ENCODE peak calls at places on chromosomes 4 and X, in six cellular contexts. M, S, X, O, A and T are unnamed samples.

GRCh38 chr4:130359537-130359936 is 1263.6 kb downstream of the C4orf33 start:
- DNase-seq in M (no peak), S (no peak), X (no peak), O (no peak), A (no peak), T (no peak)

GRCh38 chr4:156571146-156571545 is 400.5 kb downstream of the PDGFC start:
- DNase-seq in M (peak; percentile 34), S (no peak), X (no peak), O (no peak), A (no peak), T (no peak)

GRCh38 chr4:100960232-100960631 is 387.1 kb downstream of the PPP3CA start:
- DNase-seq in M (no peak), S (no peak), X (no peak), O (no peak), A (no peak), T (no peak)

GRCh38 chr4:8303081-8303480 is 33.5 kb downstream of the HTRA3 start:
- DNase-seq in M (peak; percentile 3), S (peak; percentile 21), X (peak; percentile 50), O (peak; percentile 7), A (no peak), T (no peak)

GRCh38 chrX:2187352-2188115 is 313.2 kb downstream of the DHRSX start:
- DNase-seq in M (no peak), S (no peak), X (no peak), O (no peak), A (no peak), T (no peak)

GRCh38 chrX:22220941-22221340 is 51.8 kb upstream of the CBLL2 start:
- DNase-seq in M (no peak), S (no peak), X (no peak), O (no peak), A (no peak), T (no peak)

GRCh38 chr4:88211473-88212252 is 53.2 kb upstream of the ABCG2 start:
- DNase-seq in M (no peak), S (peak; percentile 54), X (no peak), O (no peak), A (peak; percentile 70), T (no peak)

GRCh38 chr4:3343358-3343757 is 50.5 kb downstream of the RGS12 start:
- DNase-seq in M (no peak), S (no peak), X (no peak), O (no peak), A (no peak), T (no peak)

GRCh38 chrX:103475381-103475780 is 43.9 kb downstream of the RAB40A start:
- DNase-seq in M (no peak), S (no peak), X (no peak), O (no peak), A (no peak), T (no peak)

GRCh38 chr4:81472249-81473085 is 760 bp upstream of the RASGEF1B start:
- DNase-seq in M (peak; percentile 31), S (peak; percentile 55), X (peak; percentile 67), O (no peak), A (peak; percentile 23), T (no peak)

GRCh38 chr4:103867311-103867710 is 147.5 kb upstream of the TACR3 start:
- DNase-seq in M (no peak), S (no peak), X (no peak), O (no peak), A (no peak), T (no peak)

GRCh38 chr4:78409612-78410202 is 141.9 kb upstream of the ANXA3 start:
- DNase-seq in M (no peak), S (no peak), X (no peak), O (no peak), A (no peak), T (no peak)

GRCh38 chr4:40192286-40193017 is 4.4 kb upstream of the RHOH start:
- DNase-seq in M (no peak), S (no peak), X (no peak), O (no peak), A (no peak), T (no peak)

GRCh38 chrX:133926099-133926498 is 59.3 kb downstream of the GPC3 start:
- DNase-seq in M (no peak), S (no peak), X (no peak), O (no peak), A (no peak), T (no peak)

GRCh38 chr4:173666-174314 is 49.5 kb downstream of the ZNF718 start:
- DNase-seq in M (no peak), S (no peak), X (no peak), O (no peak), A (no peak), T (no peak)
- H3K9me3 ChIP-seq in M (peaks cover 7% of the 10 kb centered on the region), S (peaks cover 8% of the 10 kb centered on the region), X (peaks cover 31% of the 10 kb centered on the region), O (no peaks in the 10 kb centered on the region), A (peaks cover 77% of the 10 kb centered on the region), T (peaks cover 88% of the 10 kb centered on the region)

GRCh38 chr4:171626554-171626953 is 186.7 kb upstream of the GALNTL6 start:
- DNase-seq in M (no peak), S (no peak), X (no peak), O (no peak), A (no peak), T (no peak)

GRCh38 chr4:171621646-171622045 is 191.6 kb upstream of the GALNTL6 start:
- DNase-seq in M (no peak), S (no peak), X (no peak), O (no peak), A (no peak), T (no peak)

DNA sequence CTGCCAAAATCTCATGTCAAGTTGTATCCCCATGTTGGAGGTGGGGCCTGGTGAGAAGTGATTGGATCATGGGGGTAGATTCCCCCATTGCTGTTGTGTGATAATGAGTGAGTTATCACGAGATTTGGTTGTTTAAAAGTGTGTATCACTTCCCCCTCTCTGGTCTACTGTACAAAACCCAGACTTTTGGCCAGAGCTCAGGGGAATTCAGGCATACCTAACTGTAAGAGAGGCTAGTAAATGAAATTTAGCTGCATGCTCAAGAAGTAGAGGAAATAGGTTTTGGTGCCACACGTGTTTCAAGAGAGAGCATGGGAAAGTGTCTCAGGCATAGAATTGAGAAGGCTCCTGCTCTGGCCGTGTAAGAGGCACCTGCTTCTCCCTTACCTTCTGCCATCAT is 190.5 kb upstream of the GALNTL6 start:
- DNase-seq in M (no peak), S (no peak), X (no peak), O (no peak), A (no peak), T (no peak)
- TF ChIP-seq POLR2A in M (no peak), S (no peak), X (no peak), O (no peak), A (no peak), T (no peak)

DNA sequence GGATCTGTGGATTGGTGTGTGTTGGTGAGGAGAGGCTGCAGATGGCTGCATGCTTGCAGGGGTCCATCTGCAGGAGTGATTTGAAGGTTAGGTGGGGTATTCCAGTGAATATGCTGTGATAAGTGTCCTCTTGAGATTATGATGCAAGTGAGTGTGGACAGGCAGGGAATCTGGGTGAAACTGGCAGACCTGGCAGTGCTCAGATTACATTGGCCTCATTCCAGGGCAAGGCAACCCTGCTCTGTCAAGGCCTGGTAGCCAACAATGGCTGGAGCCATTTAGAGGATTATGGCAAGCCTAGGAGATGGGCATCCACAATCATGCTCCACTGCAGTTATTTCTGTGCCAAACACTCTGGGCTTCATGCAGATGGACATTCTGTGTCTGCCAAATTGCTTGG is 113.9 kb downstream of the RTL3 start:
- DNase-seq in M (no peak), S (peak; percentile 47), X (no peak), O (no peak), A (no peak), T (no peak)
- H3K9me3 ChIP-seq in M (no peaks in the 10 kb centered on the region), S (no peaks in the 10 kb centered on the region), X (no peaks in the 10 kb centered on the region), O (no peaks in the 10 kb centered on the region), A (no peaks in the 10 kb centered on the region), T (no peaks in the 10 kb centered on the region)

DNA sequence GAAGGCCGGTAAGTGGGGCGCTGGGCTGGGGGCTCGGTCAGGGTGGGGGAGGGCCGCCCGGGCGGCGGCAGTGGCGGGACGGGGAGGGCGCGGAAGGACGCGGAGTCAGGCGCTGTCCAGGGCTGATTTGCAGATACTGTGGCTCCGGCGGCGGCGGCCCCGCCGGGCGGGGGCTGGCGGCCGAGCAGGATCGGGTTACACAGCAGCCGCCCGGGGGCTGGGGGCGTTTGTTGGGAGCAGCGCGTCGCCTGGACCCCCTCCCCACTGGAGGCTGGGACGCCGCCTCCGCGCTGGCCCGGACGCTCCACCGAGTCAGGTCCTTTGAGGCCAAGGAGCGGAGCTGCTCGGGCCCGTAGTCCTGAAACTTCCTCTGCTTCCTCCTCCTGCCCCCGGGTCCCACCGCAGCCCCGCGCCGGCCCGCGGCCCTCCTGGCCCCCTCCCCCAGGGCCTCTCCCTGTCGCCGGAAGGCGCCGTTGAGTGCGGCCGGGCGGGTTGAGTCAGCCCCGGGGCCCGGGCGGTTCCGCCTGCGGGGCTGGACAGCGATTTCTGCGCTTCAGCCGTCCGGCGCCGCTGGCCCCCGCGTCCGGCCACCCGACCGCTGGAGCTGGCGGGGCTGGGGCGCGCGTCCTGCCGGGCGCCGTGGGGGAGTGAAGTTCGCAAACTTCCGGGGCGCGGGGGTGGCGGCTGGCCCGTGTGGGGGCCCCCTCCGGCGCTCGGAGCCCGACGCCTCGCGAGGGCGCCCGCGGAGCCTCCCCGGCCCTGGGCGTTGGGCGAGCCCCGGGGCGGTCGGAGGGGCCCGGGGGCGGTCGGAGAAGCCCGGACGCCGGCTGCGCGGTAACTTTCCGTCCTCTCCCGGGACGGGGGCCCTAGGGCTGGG is 744 bp downstream of the REST start:
- DNase-seq in M (peak; percentile 68), S (peak; percentile 74), X (peak; percentile 76), O (peak; percentile 79), A (peak; percentile 75), T (peak; percentile 27)
- TF ChIP-seq POLR2A in M (no peak), S (peak; percentile 48), X (no peak), O (no peak), A (peak; percentile 56), T (no peak)

DNA sequence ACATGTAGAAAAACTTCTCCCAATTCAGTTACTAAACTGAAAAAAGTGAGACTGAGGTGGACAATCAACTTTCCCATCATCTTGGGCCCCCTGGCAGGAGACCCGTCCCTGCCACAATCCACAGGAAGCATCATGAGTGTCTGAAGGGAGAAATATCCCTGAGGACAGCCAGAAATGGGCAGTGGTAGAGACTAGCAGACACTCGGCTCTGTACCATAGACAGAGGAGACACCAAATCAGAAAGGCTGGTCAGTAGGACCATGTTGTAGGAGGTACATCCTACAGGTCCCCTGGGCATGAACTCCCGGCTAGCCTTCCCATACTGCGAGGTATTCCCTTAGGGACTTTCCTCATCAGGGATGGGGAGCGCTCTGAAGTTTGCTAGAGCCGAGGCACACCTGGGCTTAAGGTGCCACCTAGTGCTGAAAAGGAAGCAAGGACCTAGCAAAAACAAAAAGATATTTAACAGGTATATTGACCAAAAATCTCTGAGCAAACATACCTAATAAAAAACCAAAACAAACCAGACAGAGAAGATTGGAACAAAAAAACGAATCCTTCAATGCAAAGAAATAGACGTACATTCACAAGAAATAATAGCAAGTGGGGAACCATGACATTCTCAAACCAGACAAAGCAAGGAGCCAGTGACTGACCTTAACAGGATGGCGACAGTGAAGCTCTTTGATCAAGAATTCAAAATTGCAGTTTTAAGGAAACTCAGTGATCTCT is 55.6 kb downstream of the HAUS3 start:
- DNase-seq in M (no peak), S (peak; percentile 52), X (no peak), O (no peak), A (no peak), T (no peak)
- H3K9me3 ChIP-seq in M (no peaks in the 10 kb centered on the region), S (no peaks in the 10 kb centered on the region), X (no peaks in the 10 kb centered on the region), O (no peaks in the 10 kb centered on the region), A (peaks cover 4% of the 10 kb centered on the region), T (no peaks in the 10 kb centered on the region)